ENCODE peak calls at places on chromosomes 13 and 19, in eight cellular contexts. J is HFF-Myc, Q is GM10248, S is uterus, B is A549, W is thoracic aorta, P is BE2C, Z is IMR-90. T is an unnamed sample.

GRCh38 chr13:113034451-113035208 is 65.6 kb downstream of the MCF2L start:
- DNase-seq in J (peak; percentile 10), Q (no peak), S (peak; percentile 55), B (peak; percentile 54), W (no peak), P (peak; percentile 59), Z (peak; percentile 56), T (no peak)

GRCh38 chr19:8721334-8721733 is at the start of gene OR2Z1:
- DNase-seq in J (no peak), Q (no peak), S (no peak), B (no peak), W (no peak), P (no peak), Z (no peak), T (no peak)

GRCh38 chr19:1489463-1489971 is 633 bp downstream of the PCSK4 start:
- DNase-seq in J (no peak), Q (no peak), S (no peak), B (no peak), W (no peak), P (no peak), Z (no peak), T (no peak)

GRCh38 chr13:100636441-100636840 is 38.2 kb downstream of the TMTC4 start:
- DNase-seq in J (no peak), Q (no peak), S (no peak), B (no peak), W (no peak), P (no peak), Z (no peak), T (no peak)

GRCh38 chr13:85170372-85170771 is 628.8 kb downstream of the SLITRK6 start:
- DNase-seq in J (no peak), Q (no peak), S (no peak), B (no peak), W (no peak), P (no peak), Z (no peak), T (no peak)

GRCh38 chr13:93249259-93249917 is 22.8 kb downstream of the GPC6 start:
- DNase-seq in J (peak; percentile 87), Q (no peak), S (no peak), B (no peak), W (no peak), P (no peak), Z (peak; percentile 95), T (no peak)

GRCh38 chr19:39539165-39539518 is 819 bp downstream of the EID2 start:
- DNase-seq in J (no peak), Q (no peak), S (no peak), B (peak; percentile 78), W (no peak), P (no peak), Z (peak; percentile 54), T (no peak)

GRCh38 chr19:49425922-49426592 is 869 bp downstream of the GFY start:
- DNase-seq in J (no peak), Q (no peak), S (no peak), B (no peak), W (no peak), P (peak; percentile 51), Z (no peak), T (no peak)

GRCh38 chr19:44684892-44685847 is 13.8 kb upstream of the CEACAM16 start:
- DNase-seq in J (peak; percentile 88), Q (no peak), S (no peak), B (peak; percentile 95), W (peak; percentile 38), P (no peak), Z (peak; percentile 97), T (no peak)

GRCh38 chr19:44824758-44825157 is 15.9 kb downstream of the BCAM start:
- DNase-seq in J (no peak), Q (no peak), S (no peak), B (no peak), W (no peak), P (no peak), Z (no peak), T (no peak)

GRCh38 chr13:48709213-48709612 is 55.5 kb downstream of the CYSLTR2 start:
- DNase-seq in J (no peak), Q (no peak), S (no peak), B (no peak), W (no peak), P (no peak), Z (no peak), T (no peak)
- TF ChIP-seq CTCF in J (no peak), Q (no peak), S (no peak), B (no peak), W (no peak), P (no peak), Z (no peak), T (no peak)

GRCh38 chr13:31012285-31013024 is 80.0 kb downstream of the TEX26 start:
- DNase-seq in J (no peak), Q (no peak), S (no peak), B (peak; percentile 10), W (no peak), P (no peak), Z (peak; percentile 46), T (no peak)
- TF ChIP-seq CTCF in J (peak; percentile 56), Q (no peak), S (peak; percentile 41), B (peak; percentile 35), W (no peak), P (peak; percentile 73), Z (peak; percentile 60), T (no peak)

GRCh38 chr13:33512880-33513554 is 227.5 kb upstream of the STARD13 start:
- DNase-seq in J (peak; percentile 42), Q (no peak), S (no peak), B (no peak), W (no peak), P (no peak), Z (peak; percentile 62), T (no peak)
- TF ChIP-seq CTCF in J (no peak), Q (no peak), S (no peak), B (no peak), W (no peak), P (no peak), Z (no peak), T (no peak)

DNA sequence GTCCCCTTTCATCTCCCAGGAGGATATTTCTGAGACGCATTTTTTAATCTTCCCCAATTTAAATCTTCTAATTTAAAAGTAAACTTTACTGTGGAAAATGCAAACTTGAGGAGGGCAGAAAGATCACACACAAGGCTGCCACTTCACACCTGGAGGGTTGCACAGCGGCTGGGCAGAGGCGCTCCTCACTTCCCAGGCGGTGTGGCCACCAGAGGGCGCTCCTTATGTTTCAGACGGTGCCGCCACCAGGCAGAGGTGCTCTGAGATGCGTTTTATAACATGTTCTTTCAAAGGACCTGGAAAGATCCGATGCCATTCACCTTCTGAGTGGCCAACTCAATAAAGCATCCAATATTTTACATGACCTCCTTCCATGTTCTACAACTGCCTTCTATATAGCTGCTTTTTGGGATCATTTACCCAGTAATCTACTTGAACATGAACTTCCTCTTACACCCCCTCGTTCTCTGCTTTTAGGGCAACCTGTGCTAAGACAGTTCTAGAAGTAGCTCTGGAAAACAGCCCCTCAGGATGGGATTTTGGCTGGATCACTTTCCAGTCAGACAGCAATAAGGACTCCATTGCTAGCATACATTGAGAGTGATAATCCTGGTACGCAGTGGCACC is 14.8 kb upstream of the MTUS2 start:
- DNase-seq in J (no peak), Q (no peak), S (no peak), B (no peak), W (no peak), P (peak; percentile 79), Z (no peak), T (no peak)
- TF ChIP-seq CTCF in J (peak; percentile 61), Q (peak; percentile 39), S (no peak), B (peak; percentile 38), W (peak; percentile 55), P (peak; percentile 83), Z (peak; percentile 15), T (no peak)

GRCh38 chr19:41264581-41265375 is 606 bp downstream of the HNRNPUL1 start:
- DNase-seq in J (no peak), Q (peak; percentile 46), S (peak; percentile 55), B (peak; percentile 82), W (no peak), P (peak; percentile 57), Z (peak; percentile 34), T (no peak)
- TF ChIP-seq CTCF in J (no peak), Q (no peak), S (no peak), B (no peak), W (no peak), P (no peak), Z (no peak), T (no peak)

GRCh38 chr19:14475251-14476073 is at the start of gene PTGER1:
- DNase-seq in J (no peak), Q (peak; percentile 38), S (no peak), B (no peak), W (no peak), P (peak; percentile 71), Z (peak; percentile 35), T (no peak)
- TF ChIP-seq CTCF in J (peak; percentile 53), Q (peak; percentile 32), S (no peak), B (no peak), W (no peak), P (peak; percentile 48), Z (peak; percentile 45), T (no peak)

GRCh38 chr13:25679936-25680335 is 308.2 kb downstream of the ATP8A2 start:
- DNase-seq in J (no peak), Q (no peak), S (no peak), B (no peak), W (no peak), P (no peak), Z (no peak), T (no peak)

GRCh38 chr13:25679154-25679553 is 307.4 kb downstream of the ATP8A2 start:
- DNase-seq in J (no peak), Q (no peak), S (no peak), B (no peak), W (no peak), P (no peak), Z (no peak), T (no peak)

GRCh38 chr13:25677956-25678355 is 306.2 kb downstream of the ATP8A2 start:
- DNase-seq in J (no peak), Q (no peak), S (no peak), B (no peak), W (no peak), P (no peak), Z (no peak), T (no peak)

GRCh38 chr13:25675060-25675459 is 303.3 kb downstream of the ATP8A2 start:
- DNase-seq in J (no peak), Q (no peak), S (no peak), B (no peak), W (no peak), P (no peak), Z (no peak), T (no peak)

GRCh38 chr13:25678398-25678797 is 306.6 kb downstream of the ATP8A2 start:
- DNase-seq in J (no peak), Q (no peak), S (no peak), B (no peak), W (no peak), P (no peak), Z (no peak), T (no peak)
- TF ChIP-seq CTCF in J (no peak), Q (no peak), S (no peak), B (no peak), W (no peak), P (no peak), Z (no peak), T (no peak)

GRCh38 chr13:81872581-81872980 is 1531.7 kb upstream of the SPRY2 start:
- DNase-seq in J (no peak), Q (no peak), S (no peak), B (no peak), W (no peak), P (peak; percentile 50), Z (no peak), T (no peak)
- TF ChIP-seq CTCF in J (no peak), Q (peak; percentile 35), S (no peak), B (no peak), W (no peak), P (peak; percentile 81), Z (no peak), T (no peak)

T was measured in omental fat pad.